ENCODE peak calls at places on chromosomes 3 and 15, in five cellular contexts. H is IMR-90, V is GM12878, K is SK-N-SH, B is K562. O is an unnamed sample.

GRCh38 chr3:150062492-150062891 is 91.8 kb upstream of the PFN2 start:
- DNase-seq in V (no peak), H (peak; percentile 81), B (no peak), K (no peak), O (no peak)

GRCh38 chr3:51940648-51941421 is 869 bp downstream of the RRP9 start:
- DNase-seq in K (no peak), V (no peak), B (no peak), H (no peak), O (no peak)

GRCh38 chr3:138479355-138479964 is 45.0 kb downstream of the ESYT3 start:
- DNase-seq in K (peak; percentile 69), V (no peak), H (peak; percentile 46), B (peak; percentile 58), O (peak; percentile 45)

GRCh38 chr3:95277614-95278013 is 1214.8 kb downstream of the NSUN3 start:
- DNase-seq in B (no peak), V (no peak), H (no peak), K (no peak), O (no peak)

GRCh38 chr3:154799801-154800200 is 280.3 kb upstream of the MME start:
- DNase-seq in V (no peak), H (peak; percentile 43), B (no peak), K (no peak), O (no peak)

GRCh38 chr15:69854521-69855171 is 243.1 kb downstream of the TLE3 start:
- DNase-seq in H (peak; percentile 94), V (no peak), B (no peak), K (peak; percentile 39), O (peak; percentile 9)

GRCh38 chr3:128532007-128532983 is 39.3 kb upstream of the GATA2 start:
- DNase-seq in V (no peak), B (peak; percentile 49), K (no peak), H (no peak), O (no peak)

GRCh38 chr15:36422631-36423030 is 156.8 kb upstream of the CDIN1 start:
- DNase-seq in K (no peak), H (no peak), B (no peak), V (no peak), O (no peak)

GRCh38 chr15:41840092-41840491 is 1.4 kb downstream of the PLA2G4B start:
- DNase-seq in K (no peak), V (no peak), H (no peak), B (no peak), O (no peak)

GRCh38 chr3:31704651-31705179 is 172.0 kb downstream of the STT3B start:
- DNase-seq in V (no peak), H (peak; percentile 92), K (peak; percentile 38), B (no peak), O (peak; percentile 51)

GRCh38 chr3:109927161-109927560 is 589.8 kb upstream of the DPPA4 start:
- DNase-seq in V (no peak), B (no peak), K (peak; percentile 2), H (peak; percentile 98), O (peak; percentile 92)

GRCh38 chr15:50425219-50425618 is 1.0 kb downstream of the USP8 start:
- DNase-seq in H (no peak), B (peak; percentile 11), V (no peak), K (no peak), O (no peak)

GRCh38 chr3:43162573-43163084 is 56.8 kb upstream of the POMGNT2 start:
- DNase-seq in B (no peak), H (no peak), V (no peak), K (no peak), O (no peak)

GRCh38 chr3:148606979-148607378 is 90.7 kb upstream of the AGTR1 start:
- DNase-seq in H (peak; percentile 9), V (no peak), B (no peak), K (no peak), O (no peak)

GRCh38 chr3:86828751-86829150 is 162.2 kb downstream of the VGLL3 start:
- DNase-seq in V (no peak), B (no peak), H (no peak), K (no peak), O (no peak)

GRCh38 chr3:33372218-33373081 is 67.8 kb downstream of the UBP1 start:
- DNase-seq in B (peak; percentile 70), K (peak; percentile 55), V (no peak), H (peak; percentile 73), O (peak; percentile 53)

GRCh38 chr3:42749025-42749752 is 23.9 kb downstream of the CCDC13 start:
- DNase-seq in B (no peak), V (no peak), H (no peak), K (no peak), O (no peak)

GRCh38 chr3:66490984-66491383 is 9.8 kb downstream of the LRIG1 start:
- DNase-seq in V (no peak), H (peak; percentile 66), B (no peak), K (no peak), O (no peak)
- TF ChIP-seq RCOR1 in V (no peak), H (no peak), B (no peak), K (no peak), O (no peak)

GRCh38 chr3:147574622-147575021 is 165.5 kb downstream of the ZIC1 start:
- DNase-seq in H (no peak), K (no peak), V (no peak), B (no peak), O (no peak)
- TF ChIP-seq RCOR1 in H (no peak), K (no peak), V (no peak), B (no peak), O (no peak)

GRCh38 chr15:74780523-74780982 is 1.3 kb upstream of the CSK start:
- DNase-seq in H (no peak), K (no peak), V (no peak), B (no peak), O (no peak)

GRCh38 chr15:74781673-74782595 is at the start of gene CSK:
- DNase-seq in B (peak; percentile 84), H (peak; percentile 51), V (no peak), K (peak; percentile 99), O (peak; percentile 86)

GRCh38 chr15:74782596-74783071 is 754 bp downstream of the CSK start:
- DNase-seq in H (no peak), V (no peak), K (no peak), B (no peak), O (no peak)

GRCh38 chr15:74779162-74779648 is 2.7 kb upstream of the CSK start:
- DNase-seq in H (no peak), B (no peak), K (no peak), V (no peak), O (no peak)

GRCh38 chr15:74780983-74781672 is 752 bp upstream of the CSK start:
- DNase-seq in H (peak; percentile 28), B (peak; percentile 50), K (no peak), V (no peak), O (no peak)
- TF ChIP-seq RCOR1 in H (no peak), B (no peak), K (no peak), V (no peak), O (no peak)

DNA sequence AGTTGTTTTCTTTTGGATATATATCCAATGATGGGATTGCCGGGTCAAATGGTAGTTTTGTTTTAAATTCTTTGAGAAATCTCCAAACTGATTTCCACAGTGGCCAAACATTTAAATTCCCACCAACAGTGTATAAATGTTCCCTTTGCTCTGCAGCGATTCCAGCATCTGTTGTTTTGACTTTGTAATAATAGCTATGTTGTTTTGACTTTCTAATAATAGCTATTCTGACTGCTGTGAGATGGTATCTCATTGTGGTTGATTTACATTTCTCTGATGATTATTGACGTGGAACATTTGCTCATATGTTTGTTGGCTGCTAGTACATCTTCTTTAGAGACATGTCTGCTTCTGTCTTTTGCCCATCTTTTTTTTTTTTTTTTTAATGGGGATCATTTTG is 332.2 kb upstream of the GBE1 start:
- DNase-seq in H (no peak), V (no peak), B (no peak), K (no peak), O (no peak)
- TF ChIP-seq RCOR1 in H (no peak), V (no peak), B (no peak), K (no peak), O (no peak)

GRCh38 chr3:194139085-194139976 is 3.4 kb downstream of the HES1 start:
- DNase-seq in B (peak; percentile 78), K (peak; percentile 83), V (no peak), H (peak; percentile 76), O (peak; percentile 69)

GRCh38 chr3:194138732-194139084 is 2.8 kb downstream of the HES1 start:
- DNase-seq in V (no peak), K (no peak), B (no peak), H (peak; percentile 56), O (no peak)

GRCh38 chr3:194136519-194137313 is 768 bp downstream of the HES1 start:
- DNase-seq in K (peak; percentile 56), V (no peak), B (peak; percentile 63), H (peak; percentile 81), O (peak; percentile 32)

GRCh38 chr3:194137314-194138097 is 1.6 kb downstream of the HES1 start:
- DNase-seq in B (peak; percentile 76), V (no peak), K (peak; percentile 74), H (peak; percentile 68), O (no peak)

GRCh38 chr3:194138098-194138474 is 2.1 kb downstream of the HES1 start:
- DNase-seq in H (no peak), K (no peak), B (no peak), V (no peak), O (peak; percentile 37)
- TF ChIP-seq RCOR1 in H (no peak), K (no peak), B (no peak), V (no peak), O (no peak)

GRCh38 chr3:56938545-56938944 is 121.9 kb upstream of the SPATA12 start:
- DNase-seq in H (no peak), V (no peak), K (peak; percentile 39), B (peak; percentile 3), O (no peak)
- TF ChIP-seq RCOR1 in H (no peak), V (no peak), K (no peak), B (no peak), O (no peak)